ENCODE peak calls at places on chromosomes 4 and X, in seven cellular contexts. One of them, this sample, is unnamed.

GRCh38 chr4:6917445-6918241 is 8.0 kb downstream of the TBC1D14 start:
- DNase-seq in fibroblast of villous mesenchyme: peak
- DNase-seq in NCI-H1092 treated with DMSO at 0.1 percent for 48 hours: peak
- DNase-seq in GDM1: no peak
- DNase-seq in SW480: peak
- DNase-seq in cardiac fibroblast: no peak
- DNase-seq in HL-60: peak
- DNase-seq in this sample: peak

GRCh38 chrX:3962511-3963350 is 249.3 kb upstream of the PRKX start:
- DNase-seq in fibroblast of villous mesenchyme: peak
- DNase-seq in SW480: peak
- DNase-seq in NCI-H1092 treated with DMSO at 0.1 percent for 48 hours: peak
- DNase-seq in cardiac fibroblast: peak
- DNase-seq in GDM1: no peak
- DNase-seq in HL-60: peak
- DNase-seq in this sample: peak

GRCh38 chr4:185472063-185472542 is 570 bp upstream of the CCDC110 start:
- DNase-seq in HL-60: no peak
- DNase-seq in cardiac fibroblast: no peak
- DNase-seq in fibroblast of villous mesenchyme: no peak
- DNase-seq in SW480: no peak
- DNase-seq in NCI-H1092 treated with DMSO at 0.1 percent for 48 hours: peak
- DNase-seq in GDM1: no peak
- DNase-seq in this sample: no peak

GRCh38 chr4:57550143-57550542 is 440.0 kb upstream of the IGFBP7 start:
- DNase-seq in cardiac fibroblast: no peak
- DNase-seq in fibroblast of villous mesenchyme: no peak
- DNase-seq in GDM1: no peak
- DNase-seq in HL-60: no peak
- DNase-seq in NCI-H1092 treated with DMSO at 0.1 percent for 48 hours: peak
- DNase-seq in SW480: no peak
- DNase-seq in this sample: peak

GRCh38 chrX:101482296-101482695 is 3.0 kb upstream of the ARMCX4 start:
- DNase-seq in NCI-H1092 treated with DMSO at 0.1 percent for 48 hours: no peak
- DNase-seq in SW480: no peak
- DNase-seq in fibroblast of villous mesenchyme: peak
- DNase-seq in GDM1: no peak
- DNase-seq in cardiac fibroblast: peak
- DNase-seq in HL-60: no peak
- DNase-seq in this sample: no peak

GRCh38 chrX:39721570-39722279 is 376.0 kb downstream of the BCOR start:
- DNase-seq in NCI-H1092 treated with DMSO at 0.1 percent for 48 hours: no peak
- DNase-seq in HL-60: no peak
- DNase-seq in GDM1: no peak
- DNase-seq in cardiac fibroblast: peak
- DNase-seq in fibroblast of villous mesenchyme: peak
- DNase-seq in SW480: no peak
- DNase-seq in this sample: no peak

GRCh38 chr4:143025111-143025704 is 159.5 kb upstream of the USP38 start:
- DNase-seq in NCI-H1092 treated with DMSO at 0.1 percent for 48 hours: no peak
- DNase-seq in fibroblast of villous mesenchyme: peak
- DNase-seq in cardiac fibroblast: peak
- DNase-seq in HL-60: peak
- DNase-seq in GDM1: peak
- DNase-seq in SW480: peak
- DNase-seq in this sample: no peak

GRCh38 chr4:163922302-163922701 is 427.8 kb downstream of the TMA16 start:
- DNase-seq in GDM1: no peak
- DNase-seq in SW480: no peak
- DNase-seq in HL-60: no peak
- DNase-seq in fibroblast of villous mesenchyme: no peak
- DNase-seq in NCI-H1092 treated with DMSO at 0.1 percent for 48 hours: no peak
- DNase-seq in cardiac fibroblast: no peak
- DNase-seq in this sample: no peak

GRCh38 chrX:135707880-135708279 is 5.6 kb upstream of the CT45A1 start:
- DNase-seq in fibroblast of villous mesenchyme: peak
- DNase-seq in GDM1: peak
- DNase-seq in NCI-H1092 treated with DMSO at 0.1 percent for 48 hours: no peak
- DNase-seq in cardiac fibroblast: no peak
- DNase-seq in SW480: peak
- DNase-seq in HL-60: peak
- DNase-seq in this sample: no peak

GRCh38 chr4:182925298-182925738 is 8.1 kb upstream of the DCTD start:
- DNase-seq in HL-60: peak
- DNase-seq in GDM1: peak
- DNase-seq in fibroblast of villous mesenchyme: peak
- DNase-seq in cardiac fibroblast: peak
- DNase-seq in SW480: peak
- DNase-seq in NCI-H1092 treated with DMSO at 0.1 percent for 48 hours: peak
- DNase-seq in this sample: peak

GRCh38 chrX:9466115-9466495 is 1.2 kb downstream of the TBL1X start:
- DNase-seq in cardiac fibroblast: peak
- DNase-seq in GDM1: no peak
- DNase-seq in fibroblast of villous mesenchyme: peak
- DNase-seq in SW480: peak
- DNase-seq in HL-60: no peak
- DNase-seq in NCI-H1092 treated with DMSO at 0.1 percent for 48 hours: peak
- DNase-seq in this sample: no peak

GRCh38 chr4:2259036-2259540 is 2.8 kb downstream of the MXD4 start:
- DNase-seq in HL-60: no peak
- DNase-seq in fibroblast of villous mesenchyme: no peak
- DNase-seq in cardiac fibroblast: no peak
- DNase-seq in GDM1: no peak
- DNase-seq in NCI-H1092 treated with DMSO at 0.1 percent for 48 hours: no peak
- DNase-seq in SW480: no peak
- DNase-seq in this sample: no peak

GRCh38 chrX:152897216-152898144 is at the start of gene ZNF185:
- DNase-seq in NCI-H1092 treated with DMSO at 0.1 percent for 48 hours: no peak
- DNase-seq in cardiac fibroblast: peak
- DNase-seq in GDM1: no peak
- DNase-seq in SW480: peak
- DNase-seq in HL-60: no peak
- DNase-seq in fibroblast of villous mesenchyme: peak
- DNase-seq in this sample: peak

GRCh38 chrX:72046447-72046846 is 85.3 kb downstream of the RTL5 start:
- DNase-seq in NCI-H1092 treated with DMSO at 0.1 percent for 48 hours: no peak
- DNase-seq in SW480: no peak
- DNase-seq in HL-60: no peak
- DNase-seq in cardiac fibroblast: no peak
- DNase-seq in fibroblast of villous mesenchyme: no peak
- DNase-seq in GDM1: no peak
- DNase-seq in this sample: no peak

GRCh38 chr4:3041192-3042142 is 32.9 kb downstream of the HTT-AS start:
- DNase-seq in NCI-H1092 treated with DMSO at 0.1 percent for 48 hours: peak
- DNase-seq in SW480: peak
- DNase-seq in fibroblast of villous mesenchyme: peak
- DNase-seq in HL-60: peak
- DNase-seq in cardiac fibroblast: peak
- DNase-seq in GDM1: no peak
- DNase-seq in this sample: peak

GRCh38 chrX:42094208-42094607 is 170.9 kb upstream of the CASK start:
- DNase-seq in SW480: no peak
- DNase-seq in HL-60: peak
- DNase-seq in NCI-H1092 treated with DMSO at 0.1 percent for 48 hours: no peak
- DNase-seq in fibroblast of villous mesenchyme: peak
- DNase-seq in GDM1: no peak
- DNase-seq in cardiac fibroblast: peak
- DNase-seq in this sample: no peak

GRCh38 chr4:161767116-161767515 is 396.7 kb downstream of the FSTL5 start:
- DNase-seq in fibroblast of villous mesenchyme: peak
- DNase-seq in SW480: no peak
- DNase-seq in GDM1: no peak
- DNase-seq in cardiac fibroblast: peak
- DNase-seq in HL-60: no peak
- DNase-seq in NCI-H1092 treated with DMSO at 0.1 percent for 48 hours: no peak
- DNase-seq in this sample: no peak

GRCh38 chr4:142238589-142238988 is 602.2 kb downstream of the IL15 start:
- DNase-seq in HL-60: no peak
- DNase-seq in fibroblast of villous mesenchyme: no peak
- DNase-seq in SW480: no peak
- DNase-seq in GDM1: no peak
- DNase-seq in NCI-H1092 treated with DMSO at 0.1 percent for 48 hours: no peak
- DNase-seq in cardiac fibroblast: peak
- DNase-seq in this sample: no peak

GRCh38 chr4:21202959-21203358 is 502.7 kb downstream of the PACRGL start:
- DNase-seq in fibroblast of villous mesenchyme: no peak
- DNase-seq in NCI-H1092 treated with DMSO at 0.1 percent for 48 hours: no peak
- DNase-seq in HL-60: no peak
- DNase-seq in SW480: no peak
- DNase-seq in GDM1: no peak
- DNase-seq in cardiac fibroblast: no peak
- DNase-seq in this sample: no peak

GRCh38 chr4:128718793-128719192 is 90.7 kb upstream of the JADE1 start:
- DNase-seq in cardiac fibroblast: peak
- DNase-seq in HL-60: no peak
- DNase-seq in NCI-H1092 treated with DMSO at 0.1 percent for 48 hours: no peak
- DNase-seq in GDM1: no peak
- DNase-seq in SW480: no peak
- DNase-seq in fibroblast of villous mesenchyme: no peak
- DNase-seq in this sample: no peak

GRCh38 chr4:163666335-163666888 is 171.9 kb downstream of the TMA16 start:
- DNase-seq in fibroblast of villous mesenchyme: no peak
- DNase-seq in NCI-H1092 treated with DMSO at 0.1 percent for 48 hours: no peak
- DNase-seq in GDM1: no peak
- DNase-seq in cardiac fibroblast: no peak
- DNase-seq in HL-60: peak
- DNase-seq in SW480: no peak
- DNase-seq in this sample: no peak

GRCh38 chrX:14409341-14409740 is 120.0 kb upstream of the GLRA2 start:
- DNase-seq in SW480: no peak
- DNase-seq in NCI-H1092 treated with DMSO at 0.1 percent for 48 hours: no peak
- DNase-seq in GDM1: no peak
- DNase-seq in fibroblast of villous mesenchyme: peak
- DNase-seq in HL-60: no peak
- DNase-seq in cardiac fibroblast: no peak
- DNase-seq in this sample: no peak

GRCh38 chr4:55446578-55446922 is 50.8 kb downstream of the TMEM165 start:
- DNase-seq in NCI-H1092 treated with DMSO at 0.1 percent for 48 hours: no peak
- DNase-seq in GDM1: no peak
- DNase-seq in cardiac fibroblast: no peak
- DNase-seq in HL-60: no peak
- DNase-seq in fibroblast of villous mesenchyme: no peak
- DNase-seq in SW480: no peak
- DNase-seq in this sample: no peak

GRCh38 chr4:104128850-104129213 is 365.9 kb downstream of the CXXC4 start:
- DNase-seq in GDM1: no peak
- DNase-seq in cardiac fibroblast: no peak
- DNase-seq in SW480: peak
- DNase-seq in HL-60: no peak
- DNase-seq in fibroblast of villous mesenchyme: no peak
- DNase-seq in NCI-H1092 treated with DMSO at 0.1 percent for 48 hours: no peak
- DNase-seq in this sample: no peak

GRCh38 chr4:146639414-146639814 is 721 bp downstream of the POU4F2 start:
- DNase-seq in cardiac fibroblast: no peak
- DNase-seq in fibroblast of villous mesenchyme: no peak
- DNase-seq in SW480: no peak
- DNase-seq in GDM1: no peak
- DNase-seq in NCI-H1092 treated with DMSO at 0.1 percent for 48 hours: no peak
- DNase-seq in HL-60: no peak
- DNase-seq in this sample: no peak

GRCh38 chr4:41156574-41156973 is 57.8 kb downstream of the APBB2 start:
- DNase-seq in NCI-H1092 treated with DMSO at 0.1 percent for 48 hours: no peak
- DNase-seq in cardiac fibroblast: peak
- DNase-seq in GDM1: no peak
- DNase-seq in fibroblast of villous mesenchyme: peak
- DNase-seq in HL-60: no peak
- DNase-seq in SW480: no peak
- DNase-seq in this sample: no peak

GRCh38 chrX:45379186-45379585 is 178.5 kb upstream of the DIPK2B start:
- DNase-seq in GDM1: no peak
- DNase-seq in HL-60: no peak
- DNase-seq in SW480: no peak
- DNase-seq in cardiac fibroblast: no peak
- DNase-seq in fibroblast of villous mesenchyme: no peak
- DNase-seq in NCI-H1092 treated with DMSO at 0.1 percent for 48 hours: no peak
- DNase-seq in this sample: no peak

GRCh38 chr4:36333303-36333877 is 52.0 kb downstream of the DTHD1 start:
- DNase-seq in fibroblast of villous mesenchyme: no peak
- DNase-seq in SW480: no peak
- DNase-seq in cardiac fibroblast: no peak
- DNase-seq in NCI-H1092 treated with DMSO at 0.1 percent for 48 hours: no peak
- DNase-seq in HL-60: no peak
- DNase-seq in GDM1: no peak
- DNase-seq in this sample: no peak

GRCh38 chrX:17521871-17522693 is 147.1 kb downstream of the NHS start:
- DNase-seq in fibroblast of villous mesenchyme: peak
- DNase-seq in SW480: peak
- DNase-seq in GDM1: no peak
- DNase-seq in cardiac fibroblast: peak
- DNase-seq in HL-60: no peak
- DNase-seq in NCI-H1092 treated with DMSO at 0.1 percent for 48 hours: peak
- DNase-seq in this sample: peak

GRCh38 chr4:150385606-150386005 is 196.3 kb upstream of the MAB21L2 start:
- DNase-seq in HL-60: no peak
- DNase-seq in fibroblast of villous mesenchyme: peak
- DNase-seq in cardiac fibroblast: peak
- DNase-seq in NCI-H1092 treated with DMSO at 0.1 percent for 48 hours: peak
- DNase-seq in GDM1: no peak
- DNase-seq in SW480: no peak
- DNase-seq in this sample: no peak

GRCh38 chr4:183763990-183764754 is 105.1 kb downstream of the TRAPPC11 start:
- DNase-seq in NCI-H1092 treated with DMSO at 0.1 percent for 48 hours: no peak
- DNase-seq in fibroblast of villous mesenchyme: no peak
- DNase-seq in GDM1: no peak
- DNase-seq in HL-60: no peak
- DNase-seq in cardiac fibroblast: no peak
- DNase-seq in SW480: no peak
- DNase-seq in this sample: no peak

GRCh38 chrX:69808375-69808774 is 192.5 kb downstream of the EDA start:
- DNase-seq in GDM1: no peak
- DNase-seq in NCI-H1092 treated with DMSO at 0.1 percent for 48 hours: no peak
- DNase-seq in SW480: peak
- DNase-seq in fibroblast of villous mesenchyme: no peak
- DNase-seq in cardiac fibroblast: no peak
- DNase-seq in HL-60: no peak
- DNase-seq in this sample: no peak

GRCh38 chr4:179831274-179831673 is 2389.0 kb upstream of the AGA start:
- DNase-seq in NCI-H1092 treated with DMSO at 0.1 percent for 48 hours: no peak
- DNase-seq in GDM1: no peak
- DNase-seq in HL-60: no peak
- DNase-seq in cardiac fibroblast: no peak
- DNase-seq in fibroblast of villous mesenchyme: no peak
- DNase-seq in SW480: no peak
- DNase-seq in this sample: no peak

GRCh38 chr4:77817304-77818076 is 1.7 kb downstream of the CNOT6L start:
- DNase-seq in HL-60: peak
- DNase-seq in GDM1: no peak
- DNase-seq in NCI-H1092 treated with DMSO at 0.1 percent for 48 hours: no peak
- DNase-seq in fibroblast of villous mesenchyme: peak
- DNase-seq in SW480: peak
- DNase-seq in cardiac fibroblast: peak
- DNase-seq in this sample: peak

GRCh38 chr4:26821677-26822503 is 38.8 kb upstream of the STIM2 start:
- DNase-seq in fibroblast of villous mesenchyme: no peak
- DNase-seq in GDM1: no peak
- DNase-seq in HL-60: no peak
- DNase-seq in NCI-H1092 treated with DMSO at 0.1 percent for 48 hours: no peak
- DNase-seq in SW480: no peak
- DNase-seq in cardiac fibroblast: no peak
- DNase-seq in this sample: peak

GRCh38 chr4:94961420-94961819 is 203.7 kb downstream of the BMPR1B start:
- DNase-seq in GDM1: no peak
- DNase-seq in HL-60: no peak
- DNase-seq in SW480: no peak
- DNase-seq in fibroblast of villous mesenchyme: no peak
- DNase-seq in NCI-H1092 treated with DMSO at 0.1 percent for 48 hours: no peak
- DNase-seq in cardiac fibroblast: peak
- DNase-seq in this sample: no peak

GRCh38 chrX:3250946-3251345 is 95.5 kb downstream of the MXRA5 start:
- DNase-seq in GDM1: no peak
- DNase-seq in NCI-H1092 treated with DMSO at 0.1 percent for 48 hours: no peak
- DNase-seq in SW480: no peak
- DNase-seq in fibroblast of villous mesenchyme: peak
- DNase-seq in cardiac fibroblast: peak
- DNase-seq in HL-60: no peak
- DNase-seq in this sample: no peak